ENCODE peak calls at places on chromosome 20, in four cellular contexts. M is K562, W is Panc1, Q is HepG2. O is an unnamed sample.
A peak's percentile ranks its signal among the peaks of the same experiment; 100 is the strongest.

GRCh38 chr20:63825331-63826118 is 5.5 kb downstream of the ZBTB46 start:
- DNase-seq in M (no peak), W (no peak), Q (no peak), O (no peak)

GRCh38 chr20:47960277-47960676 is 175.0 kb upstream of the SULF2 start:
- DNase-seq in M (no peak), W (no peak), Q (peak; percentile 47), O (no peak)

GRCh38 chr20:14498809-14499208 is 161.4 kb upstream of the FLRT3 start:
- DNase-seq in M (no peak), W (no peak), Q (no peak), O (no peak)

GRCh38 chr20:41686961-41687360 is 68.8 kb upstream of the CHD6 start:
- DNase-seq in M (no peak), W (no peak), Q (no peak), O (no peak)

GRCh38 chr20:7113577-7114466 is 346.3 kb downstream of the BMP2 start:
- DNase-seq in M (no peak), W (peak; percentile 18), Q (peak; percentile 49), O (no peak)

GRCh38 chr20:45782890-45783289 is 8.8 kb downstream of the WFDC3 start:
- DNase-seq in M (no peak), W (no peak), Q (no peak), O (peak; percentile 39)

GRCh38 chr20:20368414-20369352 is 779 bp downstream of the INSM1 start:
- DNase-seq in M (no peak), W (no peak), Q (no peak), O (no peak)

GRCh38 chr20:10783660-10784336 is 110.0 kb upstream of the JAG1 start:
- DNase-seq in M (no peak), W (no peak), Q (no peak), O (no peak)

GRCh38 chr20:33181482-33182093 is 13.6 kb downstream of the BPIFA2 start:
- DNase-seq in M (no peak), W (no peak), Q (no peak), O (no peak)

GRCh38 chr20:34215711-34216381 is 25.4 kb upstream of the ASIP start:
- DNase-seq in M (peak; percentile 65), W (no peak), Q (peak; percentile 79), O (peak; percentile 64)

GRCh38 chr20:21564127-21564773 is 50.4 kb upstream of the NKX2-2 start:
- DNase-seq in M (no peak), W (no peak), Q (peak; percentile 84), O (no peak)

GRCh38 chr20:64151634-64152530 is 12.4 kb upstream of the MYT1 start:
- DNase-seq in M (no peak), W (no peak), Q (peak; percentile 71), O (peak; percentile 57)

GRCh38 chr20:59425572-59425971 is 125.2 kb downstream of the EDN3 start:
- DNase-seq in M (no peak), W (no peak), Q (no peak), O (no peak)

GRCh38 chr20:46814366-46815232 is 80.0 kb upstream of the EYA2 start:
- DNase-seq in M (no peak), W (peak; percentile 57), Q (peak; percentile 72), O (peak; percentile 62)

GRCh38 chr20:33753763-33754162 is 22.0 kb downstream of the ZNF341 start:
- DNase-seq in M (no peak), W (no peak), Q (no peak), O (no peak)

GRCh38 chr20:5160882-5161281 is 34.1 kb downstream of the CDS2 start:
- DNase-seq in M (no peak), W (no peak), Q (no peak), O (no peak)

GRCh38 chr20:13420625-13421024 is 199.6 kb downstream of the ISM1 start:
- DNase-seq in M (no peak), W (no peak), Q (peak; percentile 36), O (no peak)

GRCh38 chr20:19690462-19690861 is 67.6 kb upstream of the RIN2 start:
- DNase-seq in M (no peak), W (no peak), Q (no peak), O (no peak)

GRCh38 chr20:34390769-34391447 is 27.8 kb downstream of the ITCH start:
- DNase-seq in M (no peak), W (peak; percentile 84), Q (peak; percentile 85), O (peak; percentile 85)

GRCh38 chr20:17796096-17796563 is 96.4 kb downstream of the BANF2 start:
- DNase-seq in M (no peak), W (no peak), Q (peak; percentile 82), O (no peak)

GRCh38 chr20:50274570-50275430 is 84.2 kb downstream of the CEBPB start:
- DNase-seq in M (no peak), W (no peak), Q (peak; percentile 85), O (no peak)

GRCh38 chr20:57061058-57061900 is 205.2 kb downstream of the BMP7 start:
- DNase-seq in M (peak; percentile 19), W (no peak), Q (no peak), O (no peak)

GRCh38 chr20:41245086-41245707 is 72.3 kb downstream of the ZHX3 start:
- DNase-seq in M (no peak), W (no peak), Q (peak; percentile 15), O (no peak)

GRCh38 chr20:41367393-41367695 is 726 bp upstream of the EMILIN3 start:
- DNase-seq in M (no peak), W (no peak), Q (no peak), O (no peak)

GRCh38 chr20:53510704-53511103 is 82.9 kb downstream of the ZNF217 start:
- DNase-seq in M (no peak), W (no peak), Q (no peak), O (no peak)

GRCh38 chr20:52972965-52973819 is 1.0 kb downstream of the TSHZ2 start:
- DNase-seq in M (no peak), W (no peak), Q (no peak), O (no peak)

GRCh38 chr20:20786428-20786827 is 74.0 kb upstream of the RALGAPA2 start:
- DNase-seq in M (no peak), W (no peak), Q (no peak), O (no peak)

GRCh38 chr20:20321917-20322316 is 46.0 kb upstream of the INSM1 start:
- DNase-seq in M (no peak), W (no peak), Q (no peak), O (no peak)

GRCh38 chr20:4607287-4607713 is 114.4 kb upstream of the PRND start:
- DNase-seq in M (peak; percentile 64), W (peak; percentile 55), Q (peak; percentile 78), O (peak; percentile 51)

GRCh38 chr20:15491564-15491963 is 1081.7 kb downstream of the KIF16B start:
- DNase-seq in M (no peak), W (no peak), Q (no peak), O (no peak)

GRCh38 chr20:4366076-4366475 is 350.7 kb upstream of the RNF24 start:
- DNase-seq in M (no peak), W (no peak), Q (no peak), O (no peak)

GRCh38 chr20:4813076-4813838 is 91.5 kb downstream of the PRND start:
- DNase-seq in M (no peak), W (no peak), Q (no peak), O (no peak)

GRCh38 chr20:47355489-47356219 is 845 bp downstream of the ZMYND8 start:
- DNase-seq in M (no peak), W (no peak), Q (no peak), O (no peak)

GRCh38 chr20:48827880-48828733 is at the start of gene PREX1:
- DNase-seq in M (peak; percentile 98), W (no peak), Q (no peak), O (no peak)

GRCh38 chr20:54154439-54154838 is 19.3 kb downstream of the CYP24A1 start:
- DNase-seq in M (no peak), W (no peak), Q (no peak), O (no peak)

GRCh38 chr20:9139106-9139808 is 70.4 kb downstream of the PLCB4 start:
- DNase-seq in M (no peak), W (no peak), Q (no peak), O (no peak)

GRCh38 chr20:24470782-24471582 is 1.6 kb downstream of the SYNDIG1 start:
- DNase-seq in M (no peak), W (no peak), Q (no peak), O (no peak)
- TF ChIP-seq TCF7L2 in M (no peak), W (no peak), Q (no peak), O (no peak)

DNA sequence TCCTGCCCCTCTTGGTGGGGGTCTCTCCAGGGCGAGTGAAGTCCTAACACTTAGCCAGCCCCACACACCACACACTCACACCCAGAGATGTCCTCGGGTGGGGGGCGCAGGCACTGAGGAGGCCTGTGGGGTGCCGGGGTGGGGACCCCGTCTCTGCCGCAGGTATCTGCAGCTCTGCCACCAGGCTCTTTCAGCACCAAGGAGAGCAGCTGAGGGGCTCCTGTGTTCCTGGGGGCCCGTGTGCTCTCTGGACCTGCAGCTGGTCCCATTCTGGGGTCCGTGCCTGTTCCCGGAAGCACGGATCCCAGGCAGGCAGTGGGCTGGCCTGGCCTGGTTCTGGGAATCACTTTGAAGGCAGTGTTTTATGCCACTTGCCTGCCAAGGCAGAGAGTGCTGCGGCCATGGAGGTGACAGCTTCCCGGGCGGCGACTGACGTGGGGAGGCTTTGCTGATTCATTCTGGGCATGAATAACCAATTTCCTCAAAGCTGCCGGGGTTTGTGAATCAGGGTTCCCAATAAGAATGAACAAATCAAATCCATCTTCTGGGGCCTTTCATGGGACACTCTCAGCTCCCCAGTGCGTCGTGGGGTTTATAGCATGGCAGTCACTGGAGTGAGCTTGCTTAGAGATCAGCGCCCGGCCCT is 54.4 kb upstream of the SLCO4A1 start:
- DNase-seq in M (peak; percentile 70), W (no peak), Q (no peak), O (no peak)
- TF ChIP-seq TCF7L2 in M (no peak), W (no peak), Q (no peak), O (no peak)

DNA sequence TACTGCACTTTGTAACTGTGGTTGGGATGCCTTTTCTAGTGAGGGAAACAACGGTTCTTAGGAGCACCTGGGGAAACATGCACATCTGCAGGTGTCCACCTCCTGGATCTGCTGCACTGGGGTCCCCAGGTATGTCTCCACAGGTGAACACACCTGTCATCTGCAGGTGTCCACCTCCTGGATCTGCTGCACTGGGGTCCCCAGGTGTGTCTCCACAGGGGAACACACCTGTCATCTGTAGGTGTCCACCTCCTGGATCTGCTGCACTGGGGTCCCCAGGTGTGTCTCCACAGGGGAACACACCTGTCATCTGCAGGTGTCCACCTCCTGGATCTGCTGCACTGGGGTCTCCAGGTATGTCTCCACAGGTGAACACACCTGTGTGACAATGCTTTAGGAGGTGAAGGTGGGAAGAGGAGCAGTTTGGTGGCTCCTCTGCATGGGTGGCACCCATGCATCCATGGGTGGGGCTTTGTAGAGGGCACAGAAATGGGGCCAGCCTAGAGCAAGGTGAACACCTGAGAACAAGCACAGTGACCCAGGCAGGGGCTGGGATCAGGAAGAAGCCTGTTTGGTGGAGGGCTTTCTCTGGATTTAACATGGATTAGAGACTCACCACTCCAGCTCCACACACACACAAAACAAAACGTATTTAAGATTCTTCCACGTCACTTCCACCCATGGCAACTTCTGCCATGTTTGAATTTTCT is 206.0 kb upstream of the CDH4 start:
- DNase-seq in M (no peak), W (no peak), Q (no peak), O (no peak)
- TF ChIP-seq TCF7L2 in M (no peak), W (no peak), Q (no peak), O (no peak)

GRCh38 chr20:1860446-1860845 is 34.8 kb upstream of the SIRPA start:
- DNase-seq in M (no peak), W (no peak), Q (no peak), O (no peak)
- TF ChIP-seq TCF7L2 in M (no peak), W (no peak), Q (no peak), O (no peak)